ENCODE peak calls at places on chromosomes 12 and 14, in five cellular contexts. One of them, this sample, is unnamed.

GRCh38 chr12:8081228-8081920 is 700 bp upstream of the NECAP1 start:
- DNase-seq in NCI-H1694 treated with DMSO at 0.1 percent for 48 hours: no peak
- DNase-seq in A549: peak; percentile 6
- DNase-seq in GM04503: no peak
- DNase-seq in choroid plexus epithelial cell: no peak
- DNase-seq in this sample: no peak

GRCh38 chr12:27207626-27208413 is 36.3 kb upstream of the STK38L start:
- DNase-seq in NCI-H1694 treated with DMSO at 0.1 percent for 48 hours: no peak
- DNase-seq in A549: no peak
- DNase-seq in GM04503: no peak
- DNase-seq in choroid plexus epithelial cell: no peak
- DNase-seq in this sample: no peak

GRCh38 chr12:47319746-47320145 is 240.0 kb upstream of the AMIGO2 start:
- DNase-seq in NCI-H1694 treated with DMSO at 0.1 percent for 48 hours: no peak
- DNase-seq in A549: no peak
- DNase-seq in GM04503: no peak
- DNase-seq in choroid plexus epithelial cell: no peak
- DNase-seq in this sample: no peak

GRCh38 chr14:98579140-98579539 is 692.9 kb downstream of the BCL11B start:
- DNase-seq in NCI-H1694 treated with DMSO at 0.1 percent for 48 hours: no peak
- DNase-seq in A549: no peak
- DNase-seq in GM04503: no peak
- DNase-seq in choroid plexus epithelial cell: no peak
- DNase-seq in this sample: no peak

GRCh38 chr12:21801522-21802288 is 27.2 kb upstream of the KCNJ8 start:
- DNase-seq in NCI-H1694 treated with DMSO at 0.1 percent for 48 hours: no peak
- DNase-seq in A549: no peak
- DNase-seq in GM04503: no peak
- DNase-seq in choroid plexus epithelial cell: no peak
- DNase-seq in this sample: no peak

GRCh38 chr12:118145113-118145797 is 9.3 kb downstream of the PEBP1 start:
- DNase-seq in NCI-H1694 treated with DMSO at 0.1 percent for 48 hours: peak; percentile 27
- DNase-seq in A549: no peak
- DNase-seq in GM04503: no peak
- DNase-seq in choroid plexus epithelial cell: no peak
- DNase-seq in this sample: no peak

GRCh38 chr14:67863223-67863622 is 43.6 kb downstream of the RAD51B start:
- DNase-seq in NCI-H1694 treated with DMSO at 0.1 percent for 48 hours: no peak
- DNase-seq in A549: no peak
- DNase-seq in GM04503: no peak
- DNase-seq in choroid plexus epithelial cell: no peak
- DNase-seq in this sample: no peak

GRCh38 chr14:22646570-22647254 is 2.6 kb upstream of the OR6J1 start:
- DNase-seq in NCI-H1694 treated with DMSO at 0.1 percent for 48 hours: no peak
- DNase-seq in A549: peak; percentile 27
- DNase-seq in GM04503: peak; percentile 51
- DNase-seq in choroid plexus epithelial cell: peak; percentile 87
- DNase-seq in this sample: peak; percentile 38

GRCh38 chr14:44396226-44396625 is 110.9 kb downstream of the FSCB start:
- DNase-seq in NCI-H1694 treated with DMSO at 0.1 percent for 48 hours: no peak
- DNase-seq in A549: no peak
- DNase-seq in GM04503: no peak
- DNase-seq in choroid plexus epithelial cell: no peak
- DNase-seq in this sample: no peak

GRCh38 chr14:44995196-44995595 is 33.2 kb downstream of the TOGARAM1 start:
- DNase-seq in NCI-H1694 treated with DMSO at 0.1 percent for 48 hours: no peak
- DNase-seq in A549: peak; percentile 12
- DNase-seq in GM04503: no peak
- DNase-seq in choroid plexus epithelial cell: no peak
- DNase-seq in this sample: no peak

GRCh38 chr12:106138646-106139421 is at the start of gene NUAK1:
- DNase-seq in NCI-H1694 treated with DMSO at 0.1 percent for 48 hours: peak; percentile 63
- DNase-seq in A549: peak; percentile 79
- DNase-seq in GM04503: no peak
- DNase-seq in choroid plexus epithelial cell: peak; percentile 55
- DNase-seq in this sample: no peak

GRCh38 chr12:21433525-21433924 is 3.9 kb upstream of the PYROXD1 start:
- DNase-seq in NCI-H1694 treated with DMSO at 0.1 percent for 48 hours: no peak
- DNase-seq in A549: no peak
- DNase-seq in GM04503: no peak
- DNase-seq in choroid plexus epithelial cell: no peak
- DNase-seq in this sample: no peak

GRCh38 chr14:91870001-91870400 is 2.7 kb upstream of the TC2N start:
- DNase-seq in NCI-H1694 treated with DMSO at 0.1 percent for 48 hours: no peak
- DNase-seq in A549: peak; percentile 15
- DNase-seq in GM04503: no peak
- DNase-seq in choroid plexus epithelial cell: no peak
- DNase-seq in this sample: no peak

GRCh38 chr12:26177303-26177702 is 18.1 kb upstream of the SSPN start:
- DNase-seq in NCI-H1694 treated with DMSO at 0.1 percent for 48 hours: no peak
- DNase-seq in A549: no peak
- DNase-seq in GM04503: no peak
- DNase-seq in choroid plexus epithelial cell: no peak
- DNase-seq in this sample: no peak

GRCh38 chr12:120498870-120499515 is 3.1 kb downstream of the DYNLL1 start:
- DNase-seq in NCI-H1694 treated with DMSO at 0.1 percent for 48 hours: no peak
- DNase-seq in A549: no peak
- DNase-seq in GM04503: no peak
- DNase-seq in choroid plexus epithelial cell: no peak
- DNase-seq in this sample: no peak

GRCh38 chr12:53600490-53601295 is 25.5 kb downstream of the ATF7 start:
- DNase-seq in NCI-H1694 treated with DMSO at 0.1 percent for 48 hours: no peak
- DNase-seq in A549: no peak
- DNase-seq in GM04503: no peak
- DNase-seq in choroid plexus epithelial cell: no peak
- DNase-seq in this sample: no peak

GRCh38 chr14:85421166-85421877 is 108.6 kb upstream of the FLRT2 start:
- DNase-seq in NCI-H1694 treated with DMSO at 0.1 percent for 48 hours: no peak
- DNase-seq in A549: peak; percentile 31
- DNase-seq in GM04503: no peak
- DNase-seq in choroid plexus epithelial cell: peak; percentile 86
- DNase-seq in this sample: no peak

GRCh38 chr12:58942345-58942744 is 22.0 kb upstream of the LRIG3 start:
- DNase-seq in NCI-H1694 treated with DMSO at 0.1 percent for 48 hours: no peak
- DNase-seq in A549: no peak
- DNase-seq in GM04503: no peak
- DNase-seq in choroid plexus epithelial cell: no peak
- DNase-seq in this sample: no peak

GRCh38 chr12:47573146-47573659 is 132.6 kb downstream of the RPAP3 start:
- DNase-seq in NCI-H1694 treated with DMSO at 0.1 percent for 48 hours: no peak
- DNase-seq in A549: no peak
- DNase-seq in GM04503: no peak
- DNase-seq in choroid plexus epithelial cell: no peak
- DNase-seq in this sample: no peak

GRCh38 chr14:56129092-56129491 is 10.9 kb downstream of the PELI2 start:
- DNase-seq in NCI-H1694 treated with DMSO at 0.1 percent for 48 hours: no peak
- DNase-seq in A549: no peak
- DNase-seq in GM04503: no peak
- DNase-seq in choroid plexus epithelial cell: no peak
- DNase-seq in this sample: no peak

GRCh38 chr12:121033625-121034349 is 5.3 kb downstream of the OASL start:
- DNase-seq in NCI-H1694 treated with DMSO at 0.1 percent for 48 hours: no peak
- DNase-seq in A549: peak; percentile 60
- DNase-seq in GM04503: no peak
- DNase-seq in choroid plexus epithelial cell: peak; percentile 18
- DNase-seq in this sample: no peak

GRCh38 chr14:69331206-69331605 is 66.9 kb downstream of the ERH start:
- DNase-seq in NCI-H1694 treated with DMSO at 0.1 percent for 48 hours: no peak
- DNase-seq in A549: no peak
- DNase-seq in GM04503: no peak
- DNase-seq in choroid plexus epithelial cell: no peak
- DNase-seq in this sample: no peak

GRCh38 chr12:64680235-64680634 is 69.9 kb downstream of the RASSF3 start:
- DNase-seq in NCI-H1694 treated with DMSO at 0.1 percent for 48 hours: no peak
- DNase-seq in A549: peak; percentile 86
- DNase-seq in GM04503: no peak
- DNase-seq in choroid plexus epithelial cell: no peak
- DNase-seq in this sample: no peak

GRCh38 chr14:50812180-50812579 is 18.8 kb downstream of the NIN start:
- DNase-seq in NCI-H1694 treated with DMSO at 0.1 percent for 48 hours: no peak
- DNase-seq in A549: no peak
- DNase-seq in GM04503: no peak
- DNase-seq in choroid plexus epithelial cell: no peak
- DNase-seq in this sample: no peak

GRCh38 chr14:105050551-105050897 is 14.7 kb downstream of the GPR132 start:
- DNase-seq in NCI-H1694 treated with DMSO at 0.1 percent for 48 hours: no peak
- DNase-seq in A549: no peak
- DNase-seq in GM04503: no peak
- DNase-seq in choroid plexus epithelial cell: peak; percentile 67
- DNase-seq in this sample: no peak

GRCh38 chr14:78519863-78520262 is 349.7 kb downstream of the NRXN3 start:
- DNase-seq in NCI-H1694 treated with DMSO at 0.1 percent for 48 hours: no peak
- DNase-seq in A549: no peak
- DNase-seq in GM04503: no peak
- DNase-seq in choroid plexus epithelial cell: peak; percentile 14
- DNase-seq in this sample: no peak

GRCh38 chr12:70854138-70854537 is 66.4 kb downstream of the PTPRR start:
- DNase-seq in NCI-H1694 treated with DMSO at 0.1 percent for 48 hours: no peak
- DNase-seq in A549: no peak
- DNase-seq in GM04503: no peak
- DNase-seq in choroid plexus epithelial cell: no peak
- DNase-seq in this sample: no peak

GRCh38 chr12:52513736-52514135 is 6.5 kb downstream of the KRT5 start:
- DNase-seq in NCI-H1694 treated with DMSO at 0.1 percent for 48 hours: no peak
- DNase-seq in A549: no peak
- DNase-seq in GM04503: no peak
- DNase-seq in choroid plexus epithelial cell: no peak
- DNase-seq in this sample: no peak

GRCh38 chr12:52369809-52370208 is 2.5 kb upstream of the KRT85 start:
- DNase-seq in NCI-H1694 treated with DMSO at 0.1 percent for 48 hours: no peak
- DNase-seq in A549: no peak
- DNase-seq in GM04503: no peak
- DNase-seq in choroid plexus epithelial cell: no peak
- DNase-seq in this sample: no peak

GRCh38 chr12:27220057-27220987 is 23.8 kb upstream of the STK38L start:
- DNase-seq in NCI-H1694 treated with DMSO at 0.1 percent for 48 hours: no peak
- DNase-seq in A549: no peak
- DNase-seq in GM04503: no peak
- DNase-seq in choroid plexus epithelial cell: peak; percentile 50
- DNase-seq in this sample: no peak

GRCh38 chr12:94621662-94622359 is 28.5 kb downstream of the TMCC3 start:
- DNase-seq in NCI-H1694 treated with DMSO at 0.1 percent for 48 hours: no peak
- DNase-seq in A549: no peak
- DNase-seq in GM04503: no peak
- DNase-seq in choroid plexus epithelial cell: peak; percentile 72
- DNase-seq in this sample: no peak

GRCh38 chr14:78448483-78449094 is 278.4 kb downstream of the NRXN3 start:
- DNase-seq in NCI-H1694 treated with DMSO at 0.1 percent for 48 hours: peak; percentile 69
- DNase-seq in A549: peak; percentile 40
- DNase-seq in GM04503: no peak
- DNase-seq in choroid plexus epithelial cell: peak; percentile 38
- DNase-seq in this sample: no peak